ENCODE peak calls at places on chromosomes 6 and 20, in eight cellular contexts. N is PC-9, R is adrenal gland, U is GM23338, Z is transverse colon, H is HCT116, F is left ventricle myocardium inferior, E is heart right ventricle. I is an unnamed sample.

GRCh38 chr6:36904096-36904495 is 18.3 kb downstream of the C6orf89 start:
- DNase-seq in N (no peak), R (no peak), U (no peak), Z (no peak), H (no peak), F (no peak), E (no peak), I (no peak)

GRCh38 chr20:13898012-13898612 is 92.3 kb downstream of the SEL1L2 start:
- DNase-seq in N (no peak), R (no peak), U (peak), Z (no peak), H (peak), F (no peak), E (no peak), I (no peak)

GRCh38 chr20:12113468-12114371 is 196.0 kb downstream of the BTBD3 start:
- DNase-seq in N (no peak), R (no peak), U (no peak), Z (no peak), H (no peak), F (no peak), E (peak), I (peak)

GRCh38 chr6:107653183-107653580 is 163.3 kb downstream of the SOBP start:
- DNase-seq in N (no peak), R (no peak), U (no peak), Z (no peak), H (no peak), F (peak), E (peak), I (no peak)

GRCh38 chr6:37038297-37039198 is 33.1 kb downstream of the FGD2 start:
- DNase-seq in N (no peak), R (peak), U (no peak), Z (no peak), H (no peak), F (peak), E (peak), I (no peak)

GRCh38 chr6:56624728-56625069 is 18.0 kb downstream of the DST start:
- DNase-seq in N (no peak), R (no peak), U (no peak), Z (no peak), H (no peak), F (no peak), E (no peak), I (no peak)

GRCh38 chr6:110800181-110800838 is 15.0 kb downstream of the CDK19 start:
- DNase-seq in N (no peak), R (no peak), U (no peak), Z (no peak), H (no peak), F (no peak), E (no peak), I (no peak)

GRCh38 chr20:4811661-4812181 is 90.0 kb downstream of the PRND start:
- DNase-seq in N (no peak), R (peak), U (no peak), Z (peak), H (no peak), F (peak), E (peak), I (no peak)

GRCh38 chr6:146620655-146621054 is 21.9 kb downstream of the ADGB start:
- DNase-seq in N (no peak), R (no peak), U (no peak), Z (no peak), H (no peak), F (no peak), E (no peak), I (no peak)

GRCh38 chr6:63418741-63419140 is 99.0 kb upstream of the LGSN start:
- DNase-seq in N (no peak), R (peak), U (no peak), Z (peak), H (no peak), F (no peak), E (no peak), I (no peak)

GRCh38 chr6:170251776-170252571 is 38.9 kb downstream of the DLL1 start:
- DNase-seq in N (no peak), R (no peak), U (no peak), Z (no peak), H (no peak), F (no peak), E (no peak), I (no peak)

GRCh38 chr6:110511401-110511800 is 35.0 kb upstream of the SLC22A16 start:
- DNase-seq in N (no peak), R (no peak), U (peak), Z (no peak), H (no peak), F (no peak), E (no peak), I (no peak)

GRCh38 chr6:15904651-15905376 is 224.1 kb upstream of the MYLIP start:
- DNase-seq in N (no peak), R (no peak), U (no peak), Z (no peak), H (no peak), F (no peak), E (no peak), I (no peak)

GRCh38 chr20:49583669-49584417 is 15.9 kb upstream of the PTGIS start:
- DNase-seq in N (peak), R (peak), U (no peak), Z (peak), H (no peak), F (peak), E (peak), I (peak)

GRCh38 chr20:17895641-17896246 is 72.8 kb downstream of the SNX5 start:
- DNase-seq in N (no peak), R (peak), U (peak), Z (peak), H (no peak), F (peak), E (peak), I (no peak)

GRCh38 chr20:46051556-46052323 is 22.7 kb downstream of the SLC12A5 start:
- DNase-seq in N (no peak), R (no peak), U (no peak), Z (no peak), H (no peak), F (no peak), E (no peak), I (no peak)

GRCh38 chr6:139474145-139475108 is 100.0 kb upstream of the CITED2 start:
- DNase-seq in N (no peak), R (peak), U (peak), Z (peak), H (no peak), F (no peak), E (peak), I (no peak)

GRCh38 chr6:167108278-167108677 is 14.6 kb upstream of the CCR6 start:
- DNase-seq in N (no peak), R (no peak), U (no peak), Z (no peak), H (no peak), F (no peak), E (no peak), I (no peak)

GRCh38 chr6:24549158-24549557 is 54.4 kb downstream of the ALDH5A1 start:
- DNase-seq in N (no peak), R (no peak), U (no peak), Z (no peak), H (no peak), F (no peak), E (no peak), I (no peak)

GRCh38 chr6:50116797-50117542 is 67.2 kb upstream of the DEFB112 start:
- DNase-seq in N (no peak), R (no peak), U (peak), Z (no peak), H (no peak), F (no peak), E (no peak), I (no peak)

GRCh38 chr20:38131588-38132121 is 33.4 kb downstream of the TGM2 start:
- DNase-seq in N (no peak), R (peak), U (no peak), Z (no peak), H (no peak), F (no peak), E (no peak), I (no peak)

GRCh38 chr6:56073315-56073714 is 174.1 kb downstream of the COL21A1 start:
- DNase-seq in N (no peak), R (no peak), U (no peak), Z (no peak), H (no peak), F (no peak), E (peak), I (no peak)

GRCh38 chr6:16236648-16237199 is 1.7 kb upstream of the GMPR start:
- DNase-seq in N (no peak), R (peak), U (no peak), Z (peak), H (no peak), F (no peak), E (no peak), I (no peak)

GRCh38 chr6:129359811-129360787 is 349.9 kb downstream of the ARHGAP18 start:
- DNase-seq in N (no peak), R (no peak), U (no peak), Z (no peak), H (no peak), F (no peak), E (no peak), I (no peak)

GRCh38 chr6:80165143-80165542 is 58.7 kb downstream of the BCKDHB start:
- DNase-seq in N (no peak), R (no peak), U (no peak), Z (no peak), H (no peak), F (no peak), E (no peak), I (no peak)

GRCh38 chr20:8156603-8157079 is 24.6 kb downstream of the PLCB1 start:
- DNase-seq in N (no peak), R (peak), U (no peak), Z (no peak), H (peak), F (no peak), E (no peak), I (no peak)

GRCh38 chr20:51553897-51554504 is 11.5 kb upstream of the NFATC2 start:
- DNase-seq in N (no peak), R (no peak), U (no peak), Z (no peak), H (no peak), F (no peak), E (no peak), I (no peak)

GRCh38 chr20:43766395-43766794 is 39.6 kb upstream of the GTSF1L start:
- DNase-seq in N (no peak), R (peak), U (no peak), Z (peak), H (no peak), F (peak), E (peak), I (peak)

GRCh38 chr20:21609981-21610380 is 95.5 kb upstream of the PAX1 start:
- DNase-seq in N (no peak), R (no peak), U (no peak), Z (no peak), H (no peak), F (no peak), E (no peak), I (no peak)

GRCh38 chr20:21615617-21616080 is 89.8 kb upstream of the PAX1 start:
- DNase-seq in N (peak), R (peak), U (peak), Z (peak), H (peak), F (peak), E (peak), I (peak)

GRCh38 chr20:21608777-21609176 is 94.9 kb upstream of the NKX2-2 start:
- DNase-seq in N (no peak), R (no peak), U (no peak), Z (no peak), H (no peak), F (no peak), E (no peak), I (no peak)

GRCh38 chr20:21609221-21609620 is 95.4 kb upstream of the NKX2-2 start:
- DNase-seq in N (no peak), R (peak), U (no peak), Z (no peak), H (no peak), F (no peak), E (no peak), I (no peak)

GRCh38 chr20:21613512-21613911 is 92.0 kb upstream of the PAX1 start:
- DNase-seq in N (no peak), R (peak), U (no peak), Z (peak), H (no peak), F (no peak), E (no peak), I (no peak)
- TF ChIP-seq CTCF in N (no peak), R (no peak), U (no peak), Z (no peak), H (no peak), F (no peak), E (no peak), I (no peak)

DNA sequence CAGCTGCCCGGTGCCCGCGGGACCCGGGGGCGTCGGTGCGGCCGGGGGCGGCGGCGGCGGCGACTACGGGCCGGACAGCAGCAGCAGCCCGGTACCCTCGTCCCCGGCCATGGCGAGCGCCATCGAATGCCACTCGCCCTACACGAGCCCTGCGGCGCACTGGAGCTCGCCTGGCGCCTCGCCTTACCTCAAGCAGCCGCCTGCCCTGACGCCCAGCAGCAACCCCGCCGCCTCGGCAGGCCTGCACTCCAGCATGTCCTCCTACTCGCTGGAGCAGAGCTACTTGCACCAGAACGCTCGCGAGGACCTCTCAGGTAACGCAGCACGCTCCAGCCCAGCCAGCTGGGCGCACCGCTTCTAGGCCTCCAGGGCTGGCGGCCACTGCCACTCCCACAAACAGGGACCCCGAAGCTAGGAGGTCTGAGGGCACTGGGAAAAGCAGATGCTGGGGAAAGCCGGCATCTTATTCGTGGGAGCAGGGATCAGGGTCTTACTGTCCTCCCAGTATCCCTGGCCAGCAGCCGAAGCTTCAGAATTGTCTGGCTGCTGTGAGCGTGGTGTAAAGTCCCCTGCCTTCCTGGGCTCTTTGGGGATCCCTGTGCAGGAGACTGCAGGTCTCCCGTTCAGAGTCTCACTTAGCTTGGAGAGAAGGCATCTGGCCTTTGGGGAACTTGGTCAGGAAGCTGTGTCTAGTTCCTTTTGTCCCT is 1.6 kb downstream of the FOXF2 start:
- DNase-seq in N (no peak), R (no peak), U (peak), Z (no peak), H (no peak), F (no peak), E (no peak), I (no peak)
- H3K4me3 ChIP-seq in N (no peak), R (no peak), U (peak), Z (peak), H (no peak), F (peak), E (no peak), I (no peak)

DNA sequence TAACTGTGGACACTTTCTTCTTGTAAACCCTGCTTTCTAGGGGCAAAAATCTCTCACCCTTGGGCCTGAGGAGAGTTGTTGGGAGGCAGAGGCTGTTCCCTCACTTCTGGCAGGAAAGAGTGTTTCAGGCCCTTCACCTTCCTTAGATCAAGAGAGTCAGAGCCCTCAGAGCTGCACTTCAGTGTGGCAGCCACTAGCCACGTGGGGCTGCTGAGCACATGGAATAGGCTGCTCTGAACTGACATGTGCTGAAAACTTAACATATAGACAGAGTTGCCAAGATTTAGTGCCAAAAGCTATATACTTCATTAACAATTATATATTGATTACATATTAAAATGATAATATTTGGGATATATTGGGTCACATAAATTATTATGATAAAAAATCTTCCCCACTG is 4.4 kb upstream of the LMBRD1 start:
- DNase-seq in N (no peak), R (no peak), U (peak), Z (no peak), H (no peak), F (no peak), E (no peak), I (no peak)
- TF ChIP-seq CTCF in N (no peak), R (no peak), U (no peak), Z (no peak), H (no peak), F (no peak), E (no peak), I (no peak)

GRCh38 chr6:152130441-152130840 is 323.0 kb downstream of the ESR1 start:
- DNase-seq in N (no peak), R (no peak), U (no peak), Z (no peak), H (no peak), F (no peak), E (no peak), I (no peak)
- H3K4me3 ChIP-seq in N (no peak), R (no peak), U (no peak), Z (no peak), H (no peak), F (peak), E (no peak), I (no peak)

GRCh38 chr6:157898640-157899039 is 75.6 kb downstream of the SNX9 start:
- DNase-seq in N (no peak), R (no peak), U (no peak), Z (no peak), H (no peak), F (no peak), E (no peak), I (no peak)

GRCh38 chr6:157893238-157893637 is 70.2 kb downstream of the SNX9 start:
- DNase-seq in N (no peak), R (no peak), U (no peak), Z (no peak), H (no peak), F (no peak), E (no peak), I (no peak)

GRCh38 chr6:157896931-157897330 is 73.9 kb downstream of the SNX9 start:
- DNase-seq in N (no peak), R (no peak), U (no peak), Z (no peak), H (no peak), F (no peak), E (no peak), I (no peak)

GRCh38 chr6:157895585-157895984 is 72.5 kb downstream of the SNX9 start:
- DNase-seq in N (no peak), R (no peak), U (no peak), Z (no peak), H (no peak), F (no peak), E (no peak), I (no peak)

DNA sequence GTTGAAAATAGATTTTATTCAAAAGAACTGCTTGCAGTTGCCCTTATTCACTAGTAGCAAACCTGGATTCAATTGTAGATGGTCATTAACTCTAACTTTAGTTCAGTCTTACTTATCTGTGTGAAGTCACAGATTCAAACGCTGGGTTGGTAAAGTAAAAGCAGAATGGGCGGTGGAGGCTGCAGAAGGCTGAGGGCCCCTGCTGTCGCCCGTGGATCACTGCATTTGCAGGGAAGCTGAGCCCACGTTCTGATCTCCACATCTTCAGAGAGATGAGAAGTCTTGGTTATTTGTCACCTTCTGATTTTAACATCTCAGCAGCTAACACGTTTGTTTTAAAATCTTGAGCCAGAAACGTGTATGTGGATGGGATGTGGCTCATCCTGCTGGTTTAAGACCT is 75.1 kb downstream of the SNX9 start:
- DNase-seq in N (no peak), R (no peak), U (no peak), Z (no peak), H (no peak), F (no peak), E (no peak), I (no peak)
- TF ChIP-seq CTCF in N (no peak), R (no peak), U (peak), Z (no peak), H (no peak), F (peak), E (no peak), I (no peak)

GRCh38 chr6:39931607-39932006 is 2.7 kb downstream of the MOCS1 start:
- DNase-seq in N (no peak), R (no peak), U (no peak), Z (no peak), H (no peak), F (no peak), E (no peak), I (no peak)
- H3K4me3 ChIP-seq in N (no peak), R (no peak), U (no peak), Z (no peak), H (no peak), F (peak), E (no peak), I (no peak)

DNA sequence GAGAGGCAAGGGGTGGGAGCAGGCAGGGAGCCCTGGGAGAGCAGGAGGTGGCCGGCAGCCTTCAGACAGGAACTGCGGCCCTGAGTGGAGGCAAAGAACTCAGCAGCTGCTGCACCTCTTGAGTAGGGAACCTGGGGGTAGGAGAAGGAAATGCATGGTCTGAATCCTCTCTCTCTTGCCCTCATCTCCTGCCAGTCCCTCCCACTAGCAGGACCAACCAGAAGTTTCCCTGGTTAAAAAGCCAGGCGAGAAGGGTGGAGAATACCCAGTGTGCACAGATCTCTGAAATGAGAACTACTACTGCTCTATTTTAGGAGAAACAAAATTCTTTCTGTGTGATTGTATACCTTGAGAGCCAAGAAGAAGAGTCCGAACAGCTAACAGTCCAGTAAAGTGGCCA is 25.4 kb downstream of the WRNIP1 start:
- DNase-seq in N (no peak), R (no peak), U (peak), Z (no peak), H (no peak), F (no peak), E (no peak), I (no peak)
- TF ChIP-seq CTCF in N (no peak), R (no peak), U (no peak), Z (no peak), H (no peak), F (no peak), E (no peak), I (no peak)

GRCh38 chr20:25252226-25252625 is 4.3 kb downstream of the PYGB start:
- DNase-seq in N (no peak), R (no peak), U (no peak), Z (peak), H (no peak), F (no peak), E (no peak), I (no peak)
- H3K4me3 ChIP-seq in N (peak), R (no peak), U (no peak), Z (no peak), H (no peak), F (peak), E (no peak), I (no peak)

I was measured in LNCaP clone FGC.